ENCODE peak calls at places on chromosomes 4 and X, in four cellular contexts. K is IMR-90, A is HEK293T, P is K562. X is an unnamed sample.

GRCh38 chr4:98682719-98683118 is 24.3 kb upstream of the TSPAN5 start:
- DNase-seq in K (peak; percentile 61), A (no peak), P (peak; percentile 73), X (no peak)

GRCh38 chr4:52098618-52099017 is 47.5 kb downstream of the SPATA18 start:
- DNase-seq in K (no peak), A (no peak), P (no peak), X (no peak)

GRCh38 chrX:129939986-129940385 is 34.0 kb downstream of the UTP14A start:
- DNase-seq in K (no peak), A (no peak), P (no peak), X (no peak)

GRCh38 chr4:76703676-76704075 is 194.3 kb downstream of the SOWAHB start:
- DNase-seq in K (no peak), A (no peak), P (no peak), X (peak; percentile 31)

GRCh38 chr4:90190510-90190909 is 63.3 kb downstream of the CCSER1 start:
- DNase-seq in K (no peak), A (no peak), P (no peak), X (no peak)

GRCh38 chrX:9122504-9123245 is 88.7 kb upstream of the FAM9B start:
- DNase-seq in K (peak; percentile 35), A (no peak), P (no peak), X (no peak)

GRCh38 chr4:40992472-40993298 is 221.7 kb downstream of the APBB2 start:
- DNase-seq in K (peak; percentile 88), A (no peak), P (no peak), X (no peak)

GRCh38 chr4:158484173-158484885 is 37.4 kb upstream of the RXFP1 start:
- DNase-seq in K (peak; percentile 61), A (no peak), P (no peak), X (no peak)

GRCh38 chr4:55868691-55869090 is 15.2 kb downstream of the EXOC1 start:
- DNase-seq in K (peak; percentile 20), A (no peak), P (no peak), X (no peak)

GRCh38 chrX:149715468-149715867 is 3.6 kb downstream of the MAGEA11 start:
- DNase-seq in K (no peak), A (no peak), P (no peak), X (no peak)

GRCh38 chr4:20592666-20593065 is 107.6 kb upstream of the PACRGL start:
- DNase-seq in K (peak; percentile 65), A (no peak), P (no peak), X (no peak)

GRCh38 chr4:45004847-45005565 is 278.6 kb upstream of the GNPDA2 start:
- DNase-seq in K (no peak), A (no peak), P (no peak), X (no peak)

GRCh38 chrX:46376246-46376885 is 168.9 kb downstream of the ZNF674 start:
- DNase-seq in K (peak; percentile 48), A (peak; percentile 22), P (peak; percentile 2), X (peak; percentile 59)

GRCh38 chr4:18846313-18846712 is 824.8 kb upstream of the LCORL start:
- DNase-seq in K (no peak), A (no peak), P (no peak), X (no peak)

GRCh38 chr4:176601156-176601555 is 191.6 kb downstream of the VEGFC start:
- DNase-seq in K (no peak), A (no peak), P (no peak), X (peak; percentile 2)

GRCh38 chrX:40011483-40012038 is 86.2 kb downstream of the BCOR start:
- DNase-seq in K (no peak), A (no peak), P (no peak), X (no peak)
- TF ChIP-seq BHLHE40 in K (no peak), A (no peak), P (no peak), X (no peak)

GRCh38 chr4:27568952-27569319 is 708.3 kb downstream of the STIM2 start:
- DNase-seq in K (no peak), A (no peak), P (no peak), X (no peak)
- TF ChIP-seq BHLHE40 in K (no peak), A (no peak), P (no peak), X (no peak)

GRCh38 chr4:101346312-101346561 is 1.1 kb downstream of the PPP3CA start:
- DNase-seq in K (no peak), A (no peak), P (no peak), X (no peak)
- TF ChIP-seq BHLHE40 in K (no peak), A (no peak), P (no peak), X (no peak)

DNA sequence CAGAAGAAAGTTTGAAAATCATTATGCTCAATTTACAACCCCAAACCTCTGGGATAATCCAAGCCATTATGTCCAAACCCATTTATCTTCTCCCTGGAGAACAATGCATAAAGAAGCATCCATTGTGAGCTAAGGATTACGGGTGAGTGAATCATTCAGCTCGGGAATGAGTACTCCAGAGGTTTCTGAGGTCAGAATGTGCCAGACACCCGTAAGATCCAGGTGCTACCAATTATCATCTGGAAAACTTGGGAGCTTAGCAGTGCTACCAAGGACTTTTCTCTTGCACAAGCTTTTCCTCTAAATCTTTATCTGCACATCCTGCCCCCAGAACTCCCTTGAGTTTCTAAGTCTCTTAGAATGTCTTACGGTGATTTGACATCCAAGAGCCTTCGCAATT is 5.5 kb downstream of the SRPX start:
- DNase-seq in K (peak; percentile 75), A (no peak), P (no peak), X (no peak)
- TF ChIP-seq BHLHE40 in K (no peak), A (no peak), P (no peak), X (no peak)